ENCODE peak calls at places on chromosomes 3 and 15, in seven cellular contexts. G is activated CD4-positive, alpha-beta T cell treated with anti-CD3 and anti-CD28 coated beads for 24 hours; O is activated naive CD8-positive, alpha-beta T cell treated with anti-CD3 and anti-CD28 coated beads, Interleukin-2, amount 50 U/mL, for 24 hours; Y is mucosa of descending colon; F is activated T-cell treated with anti-CD3 and anti-CD28 coated beads, Interleukin-2, amount 50 U/mL, for 1 hour; X is stimulated activated CD4-positive, alpha-beta T cell treated with anti-CD3 and anti-CD28 coated beads, Interleukin-1b, Interleukin-23, amount 100 ng/mL, for 24 hours; M is stimulated activated CD8-positive, alpha-beta memory T cell treated with anti-CD3 and anti-CD28 coated beads, Interleukin-4, amount 100 ng/mL, for 4 hours. T is an unnamed sample.

GRCh38 chr3:191198480-191198879 is 561 bp upstream of the OSTN start:
- DNase-seq in Y (no peak), M (no peak), G (no peak), X (no peak), O (no peak), F (no peak), T (no peak)

GRCh38 chr3:58565621-58566397 is 11.4 kb downstream of the FAM107A start:
- DNase-seq in G (no peak), O (no peak), X (no peak), F (no peak), Y (no peak), M (no peak), T (peak)

GRCh38 chr15:25469377-25469776 is 30.6 kb upstream of the UBE3A start:
- DNase-seq in X (no peak), Y (no peak), F (no peak), G (no peak), M (no peak), O (no peak), T (no peak)

GRCh38 chr3:3800076-3800448 is 831 bp downstream of the LRRN1 start:
- DNase-seq in X (no peak), M (no peak), G (no peak), Y (peak), O (peak), F (peak), T (no peak)

GRCh38 chr3:170695486-170696069 is 109.7 kb upstream of the SLC7A14 start:
- DNase-seq in Y (no peak), F (no peak), G (no peak), O (no peak), X (no peak), M (no peak), T (no peak)

GRCh38 chr15:45747426-45747825 is 112.6 kb downstream of the SQOR start:
- DNase-seq in O (no peak), F (no peak), Y (no peak), G (no peak), M (no peak), X (no peak), T (no peak)

GRCh38 chr3:138441256-138441655 is 6.8 kb downstream of the ESYT3 start:
- DNase-seq in M (no peak), Y (no peak), G (no peak), X (no peak), O (no peak), F (no peak), T (no peak)

GRCh38 chr15:44550256-44550655 is 13.3 kb downstream of the EIF3J start:
- DNase-seq in X (no peak), G (no peak), F (no peak), M (no peak), Y (no peak), O (no peak), T (no peak)

GRCh38 chr15:60397772-60398445 is at the start of gene ANXA2:
- DNase-seq in X (peak), Y (peak), O (peak), M (peak), G (peak), F (peak), T (peak)

GRCh38 chr3:132421832-132422231 is 4.5 kb downstream of the DNAJC13 start:
- DNase-seq in Y (no peak), M (no peak), F (no peak), X (no peak), G (no peak), O (no peak), T (no peak)

GRCh38 chr3:69353492-69353891 is 32.4 kb downstream of the FRMD4B start:
- DNase-seq in O (no peak), X (no peak), G (no peak), Y (no peak), F (no peak), M (no peak), T (no peak)